ENCODE peak calls at places on chromosomes 16 and 17, in seven cellular contexts. K is mammary epithelial cell; M is body of pancreas; X is ovary; N is stimulated activated effector memory CD8-positive, alpha-beta T cell treated with anti-CD3 and anti-CD28 coated beads, Interleukin-12 subunit alpha, Interleukin-12 subunit beta, amount 100 ng/mL, for 72 hours; L is stimulated activated CD4-positive, alpha-beta T cell treated with anti-CD3 and anti-CD28 coated beads, Interleukin-1b, Interleukin-23, amount 100 ng/mL, for 24 hours; D is colonic mucosa. T is an unnamed sample.

GRCh38 chr17:6914711-6915110 is 81.1 kb upstream of the ALOX12 start:
- DNase-seq in X (peak), M (no peak), L (no peak), K (no peak), D (no peak), N (no peak), T (no peak)

GRCh38 chr17:41962111-41962510 is 4.5 kb upstream of the CNP start:
- DNase-seq in M (peak), K (no peak), L (no peak), D (no peak), N (no peak), X (no peak), T (no peak)

GRCh38 chr17:42984486-42984885 is 4.1 kb downstream of the RUNDC1 start:
- DNase-seq in K (no peak), N (no peak), D (no peak), M (no peak), L (no peak), X (no peak), T (no peak)

GRCh38 chr17:18315498-18316360 is 636 bp downstream of the SMCR8 start:
- DNase-seq in L (no peak), M (peak), D (no peak), N (no peak), K (peak), X (no peak), T (no peak)

GRCh38 chr16:66408181-66409048 is 18.7 kb upstream of the BEAN1 start:
- DNase-seq in N (peak), K (peak), D (peak), M (peak), L (no peak), X (no peak), T (no peak)

GRCh38 chr16:66204761-66205160 is 161.7 kb upstream of the CDH5 start:
- DNase-seq in M (no peak), L (no peak), K (no peak), X (no peak), N (no peak), D (no peak), T (no peak)

GRCh38 chr17:45577571-45578279 is 87.2 kb upstream of the PLEKHM1 start:
- DNase-seq in M (no peak), K (no peak), L (no peak), D (no peak), X (no peak), N (no peak), T (no peak)

GRCh38 chr17:43940630-43941029 is 1.6 kb downstream of the PPY start:
- DNase-seq in D (no peak), N (no peak), X (no peak), K (no peak), M (no peak), L (no peak), T (no peak)

GRCh38 chr16:57235128-57236092 is 9.6 kb upstream of the ARL2BP start:
- DNase-seq in X (no peak), K (no peak), N (peak), L (peak), M (peak), D (no peak), T (no peak)

GRCh38 chr16:84357191-84357651 is 11.1 kb upstream of the ATP2C2 start:
- DNase-seq in D (no peak), X (no peak), L (no peak), K (peak), N (no peak), M (no peak), T (no peak)

GRCh38 chr16:69619514-69619913 is 53.7 kb downstream of the NFAT5 start:
- DNase-seq in M (no peak), D (no peak), K (no peak), L (no peak), N (no peak), X (no peak), T (no peak)

GRCh38 chr16:68668266-68668665 is 23.2 kb downstream of the CDH3 start:
- DNase-seq in D (no peak), X (no peak), N (peak), L (no peak), K (peak), M (no peak), T (no peak)

GRCh38 chr17:31663576-31663975 is 195.5 kb downstream of the COPRS start:
- DNase-seq in K (no peak), L (no peak), X (no peak), N (no peak), M (no peak), D (no peak), T (no peak)

GRCh38 chr16:48164907-48165715 is 9.3 kb upstream of the ABCC12 start:
- DNase-seq in K (peak), M (peak), D (peak), N (peak), L (peak), X (peak), T (peak)

GRCh38 chr16:3836641-3837040 is 43.9 kb downstream of the CREBBP start:
- DNase-seq in K (no peak), M (no peak), X (no peak), D (no peak), N (no peak), L (no peak), T (no peak)

GRCh38 chr16:2388875-2389433 is 40.3 kb upstream of the CCNF start:
- DNase-seq in D (peak), M (peak), X (no peak), N (no peak), K (peak), L (no peak), T (no peak)

GRCh38 chr17:71423871-71424546 is 696.8 kb upstream of the SOX9 start:
- DNase-seq in D (no peak), X (no peak), L (no peak), M (no peak), K (peak), N (no peak), T (no peak)

GRCh38 chr17:76432712-76433336 is 20.1 kb downstream of the UBE2O start:
- DNase-seq in D (no peak), M (no peak), K (no peak), X (no peak), L (no peak), N (no peak), T (no peak)

GRCh38 chr17:7929158-7930029 is at the start of gene KCNAB3:
- DNase-seq in X (peak), M (peak), N (peak), K (peak), L (no peak), D (no peak), T (peak)

GRCh38 chr17:81518113-81518784 is 5.7 kb upstream of the ACTG1 start:
- DNase-seq in L (no peak), M (no peak), K (no peak), X (no peak), D (no peak), N (no peak), T (no peak)